ENCODE peak calls at places on chromosomes 13 and 19, in eight cellular contexts. H is astrocyte of the spinal cord; Q is left lung; M is C1 segment of cervical spinal cord; Z is naive thymus-derived CD4-positive, alpha-beta T cell; T is cardiac muscle cell; S is K562; E is anterior cingulate cortex. G is an unnamed sample.

GRCh38 chr19:3512562-3512961 is 6.5 kb downstream of the FZR1 start:
- DNase-seq in H (no peak), E (no peak), Q (no peak), S (no peak), T (no peak), Z (no peak), M (no peak), G (no peak)

GRCh38 chr19:39514840-39515550 is at the start of gene SELENOV:
- DNase-seq in Z (no peak), M (no peak), E (no peak), Q (no peak), H (no peak), T (peak), S (peak), G (no peak)

GRCh38 chr13:108176685-108177274 is 38.6 kb downstream of the LIG4 start:
- DNase-seq in M (no peak), Z (peak), S (peak), H (no peak), Q (no peak), E (no peak), T (peak), G (peak)

GRCh38 chr13:31053896-31054295 is 107.8 kb downstream of the HSPH1 start:
- DNase-seq in Q (no peak), T (no peak), E (no peak), Z (no peak), H (no peak), S (no peak), M (no peak), G (no peak)

GRCh38 chr19:48818234-48818823 is 7.5 kb upstream of the BCAT2 start:
- DNase-seq in M (no peak), H (no peak), Z (no peak), T (no peak), E (no peak), Q (no peak), S (no peak), G (peak)

GRCh38 chr19:13060964-13061927 is 41.4 kb downstream of the LYL1 start:
- DNase-seq in M (peak), T (peak), Z (peak), H (peak), Q (peak), E (peak), S (peak), G (peak)

GRCh38 chr19:1651061-1651547 is 1.3 kb downstream of the TCF3 start:
- DNase-seq in T (peak), Z (peak), Q (peak), M (no peak), H (no peak), E (no peak), S (no peak), G (no peak)

GRCh38 chr13:35475960-35476943 is at the start of gene MAB21L1:
- DNase-seq in Z (peak), Q (peak), E (no peak), T (peak), H (peak), M (peak), S (no peak), G (no peak)

GRCh38 chr19:588093-588742 is 1.5 kb upstream of the HCN2 start:
- DNase-seq in Q (peak), M (peak), T (peak), S (peak), E (peak), Z (peak), H (peak), G (peak)